ENCODE peak calls at places on chromosomes 11 and 22, in six cellular contexts. P, T, L, C, N and B are unnamed samples.

GRCh38 chr11:120958185-120958584 is 65.7 kb upstream of the TBCEL start:
- DNase-seq in T (no peak), C (no peak), L (no peak), N (no peak), P (no peak), B (no peak)

GRCh38 chr11:118232659-118233058 is 7.8 kb upstream of the JAML start:
- DNase-seq in C (no peak), P (peak), T (no peak), N (no peak), L (peak), B (no peak)

GRCh38 chr11:109695696-109696095 is 273.7 kb downstream of the C11orf87 start:
- DNase-seq in C (no peak), L (no peak), N (peak), P (no peak), T (peak), B (no peak)

GRCh38 chr11:122209619-122210377 is 93.8 kb upstream of the BLID start:
- DNase-seq in T (peak), P (no peak), L (no peak), N (no peak), C (no peak), B (peak)

GRCh38 chr11:11813288-11813962 is 28.3 kb upstream of the USP47 start:
- DNase-seq in P (peak), C (no peak), T (peak), L (peak), N (peak), B (no peak)

GRCh38 chr11:16604784-16605439 is 133.5 kb upstream of the C11orf58 start:
- DNase-seq in P (no peak), N (peak), C (peak), T (peak), L (no peak), B (peak)

GRCh38 chr11:123561046-123561781 is 93.2 kb downstream of the SCN3B start:
- DNase-seq in L (no peak), T (peak), C (no peak), N (no peak), P (no peak), B (no peak)

GRCh38 chr22:19966908-19967750 is 25.5 kb upstream of the TXNRD2 start:
- DNase-seq in P (no peak), N (no peak), L (no peak), T (no peak), C (no peak), B (no peak)

GRCh38 chr22:42632096-42632495 is 8.3 kb downstream of the ATP5MGL start:
- DNase-seq in T (no peak), C (no peak), L (no peak), P (no peak), N (no peak), B (no peak)

GRCh38 chr11:114076974-114077373 is 17.5 kb downstream of the ZBTB16 start:
- DNase-seq in C (no peak), L (no peak), N (no peak), P (no peak), T (no peak), B (no peak)

GRCh38 chr22:20205964-20206708 is 55.3 kb upstream of the CCDC188 start:
- DNase-seq in L (peak), C (peak), P (peak), T (peak), N (peak), B (peak)

GRCh38 chr22:19060356-19061009 is 61.7 kb downstream of the DGCR2 start:
- DNase-seq in L (no peak), P (peak), C (no peak), T (peak), N (peak), B (no peak)

GRCh38 chr11:65026810-65027209 is 429 bp upstream of the SNX15 start:
- DNase-seq in P (no peak), N (no peak), C (no peak), L (no peak), T (peak), B (no peak)

GRCh38 chr11:9753031-9753430 is 89.2 kb downstream of the SWAP70 start:
- DNase-seq in T (peak), P (peak), N (peak), C (no peak), L (no peak), B (no peak)

GRCh38 chr11:94405062-94405461 is 3.8 kb upstream of the GPR83 start:
- DNase-seq in N (no peak), C (no peak), T (no peak), L (no peak), P (no peak), B (no peak)

GRCh38 chr11:132844956-132845355 is 687.3 kb downstream of the OPCML start:
- DNase-seq in T (peak), L (no peak), P (peak), N (peak), C (no peak), B (no peak)

GRCh38 chr22:37842015-37842793 is 1.9 kb downstream of the ANKRD54 start:
- DNase-seq in T (no peak), L (no peak), N (no peak), P (no peak), C (no peak), B (peak)

GRCh38 chr11:35139883-35140282 is 912 bp downstream of the CD44 start:
- DNase-seq in L (no peak), T (no peak), N (no peak), C (no peak), P (peak), B (no peak)

GRCh38 chr11:68870470-68870869 is 28.8 kb upstream of the CPT1A start:
- DNase-seq in T (no peak), P (peak), C (no peak), N (no peak), L (no peak), B (no peak)

GRCh38 chr11:116078101-116078561 is 573.9 kb upstream of the CADM1 start:
- DNase-seq in T (peak), N (no peak), L (no peak), P (no peak), C (no peak), B (no peak)

GRCh38 chr11:95092549-95093324 is 3.1 kb downstream of the ENDOD1 start:
- DNase-seq in T (peak), N (peak), C (peak), P (peak), L (no peak), B (peak)

GRCh38 chr11:19245351-19245750 is 4.6 kb upstream of the E2F8 start:
- DNase-seq in L (no peak), P (peak), T (no peak), N (no peak), C (no peak), B (no peak)

GRCh38 chr11:93216511-93217121 is 18.8 kb upstream of the SLC36A4 start:
- DNase-seq in P (no peak), T (no peak), N (no peak), L (no peak), C (no peak), B (peak)

GRCh38 chr11:2518112-2518982 is 73.5 kb downstream of the KCNQ1 start:
- DNase-seq in C (no peak), T (no peak), P (no peak), N (no peak), L (no peak), B (peak)

GRCh38 chr11:46912526-46913150 is 5.7 kb downstream of the LRP4 start:
- DNase-seq in P (peak), C (no peak), L (no peak), N (no peak), T (no peak), B (no peak)

GRCh38 chr11:26332572-26332915 is 614 bp downstream of the ANO3 start:
- DNase-seq in P (no peak), L (no peak), C (no peak), N (no peak), T (no peak), B (no peak)

GRCh38 chr11:36594316-36594989 is at the start of gene IFTAP:
- DNase-seq in C (peak), P (peak), L (peak), T (peak), N (peak), B (peak)

GRCh38 chr11:46247090-46247489 is 30.4 kb upstream of the CREB3L1 start:
- DNase-seq in N (peak), C (no peak), P (peak), L (no peak), T (no peak), B (no peak)

GRCh38 chr11:14619580-14619979 is 24.0 kb upstream of the PDE3B start:
- DNase-seq in L (no peak), N (no peak), C (no peak), P (no peak), T (no peak), B (no peak)

GRCh38 chr22:44192098-44192810 is 11.5 kb downstream of the PARVG start:
- DNase-seq in C (peak), T (no peak), P (peak), L (peak), N (peak), B (no peak)

GRCh38 chr11:7500251-7500650 is 13.5 kb upstream of the PPFIBP2 start:
- DNase-seq in P (no peak), N (no peak), L (no peak), C (no peak), T (no peak), B (no peak)

GRCh38 chr11:7651140-7651551 is 22.2 kb downstream of the CYB5R2 start:
- DNase-seq in P (peak), N (no peak), L (no peak), T (peak), C (no peak), B (no peak)

GRCh38 chr11:105897161-105897560 is 124.9 kb downstream of the MSANTD4 start:
- DNase-seq in L (no peak), N (no peak), T (no peak), C (no peak), P (no peak), B (no peak)

DNA sequence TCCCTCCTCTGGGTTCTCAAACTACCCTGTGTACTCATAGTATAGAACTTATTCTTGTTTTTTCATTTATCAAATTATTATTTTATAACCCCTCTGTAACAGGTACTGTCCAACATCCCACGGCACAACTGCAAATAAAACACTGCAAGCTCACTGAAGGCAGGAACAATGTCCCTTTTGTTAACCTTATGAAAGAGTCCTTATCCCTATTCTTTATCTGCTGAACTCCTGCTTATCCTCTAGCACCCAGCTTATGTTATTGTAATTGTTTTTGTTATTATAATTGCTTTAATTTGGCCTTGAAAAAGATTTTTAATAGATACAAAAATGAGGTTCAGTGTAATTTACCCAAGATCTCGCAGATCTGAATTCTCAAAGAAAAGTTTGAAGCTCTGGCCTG is 130.4 kb downstream of the MSANTD4 start:
- DNase-seq in T (no peak), C (no peak), P (no peak), N (no peak), L (no peak), B (no peak)
- H3K27ac ChIP-seq in T (no peak), C (no peak), P (no peak), N (no peak), L (no peak), B (no peak)

GRCh38 chr22:32803020-32803758 is 1.7 kb downstream of the TIMP3 start:
- DNase-seq in L (no peak), N (peak), C (no peak), T (peak), P (no peak), B (no peak)

GRCh38 chr22:32801001-32801435 is 487 bp upstream of the TIMP3 start:
- DNase-seq in L (no peak), P (no peak), N (no peak), C (no peak), T (no peak), B (no peak)

GRCh38 chr22:32804036-32804435 is 2.5 kb downstream of the TIMP3 start:
- DNase-seq in C (no peak), N (peak), L (no peak), T (peak), P (no peak), B (no peak)

GRCh38 chr22:32801436-32802290 is at the start of gene TIMP3:
- DNase-seq in C (peak), L (no peak), P (no peak), T (peak), N (peak), B (peak)

GRCh38 chr22:32802291-32802826 is 854 bp downstream of the TIMP3 start:
- DNase-seq in P (no peak), N (peak), T (no peak), C (no peak), L (no peak), B (no peak)
- H3K4me3 ChIP-seq in P (no peak), N (peak), T (peak), C (no peak), L (peak), B (peak)

GRCh38 chr11:67056267-67056639 is 394 bp upstream of the RHOD start:
- DNase-seq in P (no peak), N (no peak), T (no peak), L (no peak), C (no peak), B (no peak)

GRCh38 chr11:67054851-67055523 is 1.7 kb upstream of the RHOD start:
- DNase-seq in L (peak), T (peak), P (peak), C (peak), N (peak), B (peak)

GRCh38 chr11:67056640-67057409 is at the start of gene RHOD:
- DNase-seq in N (peak), T (no peak), C (no peak), L (no peak), P (peak), B (peak)

GRCh38 chr11:67057410-67057757 is 737 bp downstream of the RHOD start:
- DNase-seq in C (no peak), N (peak), T (no peak), P (peak), L (no peak), B (no peak)

GRCh38 chr11:67055812-67056211 is 835 bp upstream of the RHOD start:
- DNase-seq in P (peak), T (peak), C (peak), L (no peak), N (peak), B (no peak)
- H3K9ac ChIP-seq in P (peak), T (no peak), C (peak), L (peak), N (peak), B (peak)

GRCh38 chr11:13134886-13135285 is 125.8 kb downstream of the RASSF10 start:
- DNase-seq in N (no peak), L (no peak), C (no peak), T (no peak), P (no peak), B (no peak)
- H3K27ac ChIP-seq in N (peak), L (no peak), C (no peak), T (no peak), P (no peak), B (no peak)

DNA sequence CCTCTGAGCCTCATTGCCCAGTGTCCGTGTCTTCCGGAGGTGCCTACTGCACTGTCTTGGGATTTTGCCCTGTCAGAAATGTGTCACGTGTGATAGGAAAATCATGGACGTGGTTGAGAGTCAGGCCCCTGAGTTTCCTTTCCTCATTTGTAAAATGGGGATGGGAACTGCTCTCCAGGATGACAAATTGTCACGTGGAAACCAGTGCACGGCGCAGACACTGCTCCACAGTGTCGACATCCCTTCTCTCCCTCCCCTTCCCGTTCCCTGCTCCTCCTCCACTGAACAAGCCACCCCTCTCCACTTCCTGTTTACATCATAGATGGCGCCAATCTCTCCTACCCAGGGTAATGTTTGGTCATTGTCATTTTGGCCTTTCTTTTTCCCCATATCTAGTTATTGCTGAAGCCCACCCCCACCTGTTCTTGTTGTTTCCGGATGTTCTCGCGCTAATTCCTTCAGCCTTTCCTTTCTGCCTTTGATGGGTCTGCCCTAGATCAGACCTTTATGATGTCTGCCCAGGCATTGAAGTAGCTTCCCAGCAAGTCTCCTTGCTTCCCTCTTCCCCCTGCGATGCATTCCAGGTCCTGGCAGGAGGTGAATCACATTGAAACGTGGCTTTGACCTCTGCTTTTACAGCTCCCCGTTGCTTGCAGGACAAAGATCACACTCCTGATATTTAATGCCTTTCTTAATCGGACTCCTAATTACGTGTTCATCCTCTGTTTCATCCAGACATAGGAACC is 91.8 kb downstream of the TBC1D22A start:
- DNase-seq in P (no peak), C (peak), L (no peak), N (no peak), T (peak), B (no peak)
- H3K4me3 ChIP-seq in P (no peak), C (no peak), L (no peak), N (no peak), T (no peak), B (no peak)

GRCh38 chr22:23144432-23144831 is 845 bp upstream of the RAB36 start:
- DNase-seq in T (no peak), N (no peak), P (no peak), C (no peak), L (no peak), B (no peak)
- H3K9ac ChIP-seq in T (no peak), N (no peak), P (peak), C (no peak), L (peak), B (no peak)

DNA sequence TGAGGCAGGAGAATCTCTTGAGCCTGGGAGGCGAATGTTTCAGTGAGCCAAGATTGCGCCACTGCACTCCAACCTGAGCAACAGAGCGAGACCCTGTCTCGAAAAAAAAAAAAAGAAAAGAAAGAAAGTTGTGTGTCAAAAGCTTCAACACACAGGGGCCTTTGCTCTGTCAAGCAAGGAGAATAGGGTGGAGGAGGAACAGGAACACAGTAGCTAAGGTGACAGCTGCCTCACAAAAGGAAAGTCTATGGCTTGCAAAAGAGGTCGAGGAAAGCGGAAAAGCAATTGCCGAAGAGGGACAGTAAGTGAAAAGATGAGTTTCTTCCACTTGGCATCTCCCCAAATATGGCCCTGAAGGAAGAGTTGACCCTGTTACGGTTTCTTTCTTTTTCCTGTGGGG is 26.5 kb upstream of the TMA7B start:
- DNase-seq in L (no peak), T (no peak), P (no peak), C (no peak), N (no peak), B (no peak)
- H3K27ac ChIP-seq in L (no peak), T (no peak), P (no peak), C (no peak), N (no peak), B (no peak)

GRCh38 chr22:36385491-36386350 is 2.0 kb downstream of the MYH9 start:
- DNase-seq in T (no peak), P (peak), L (no peak), N (peak), C (no peak), B (peak)
- H3K4me3 ChIP-seq in T (peak), P (peak), L (peak), N (peak), C (peak), B (peak)

GRCh38 chr22:30348395-30348794 is 8.3 kb downstream of the SF3A1 start:
- DNase-seq in N (no peak), C (no peak), L (no peak), T (no peak), P (no peak), B (no peak)

GRCh38 chr22:30351226-30351625 is 5.5 kb downstream of the SF3A1 start:
- DNase-seq in C (no peak), N (no peak), P (no peak), L (no peak), T (no peak), B (no peak)

GRCh38 chr22:30344447-30345200 is 12.1 kb downstream of the SF3A1 start:
- DNase-seq in P (no peak), T (no peak), C (no peak), N (no peak), L (no peak), B (no peak)

GRCh38 chr22:30348837-30349236 is 7.9 kb downstream of the SF3A1 start:
- DNase-seq in T (no peak), C (no peak), P (no peak), N (no peak), L (no peak), B (no peak)

DNA sequence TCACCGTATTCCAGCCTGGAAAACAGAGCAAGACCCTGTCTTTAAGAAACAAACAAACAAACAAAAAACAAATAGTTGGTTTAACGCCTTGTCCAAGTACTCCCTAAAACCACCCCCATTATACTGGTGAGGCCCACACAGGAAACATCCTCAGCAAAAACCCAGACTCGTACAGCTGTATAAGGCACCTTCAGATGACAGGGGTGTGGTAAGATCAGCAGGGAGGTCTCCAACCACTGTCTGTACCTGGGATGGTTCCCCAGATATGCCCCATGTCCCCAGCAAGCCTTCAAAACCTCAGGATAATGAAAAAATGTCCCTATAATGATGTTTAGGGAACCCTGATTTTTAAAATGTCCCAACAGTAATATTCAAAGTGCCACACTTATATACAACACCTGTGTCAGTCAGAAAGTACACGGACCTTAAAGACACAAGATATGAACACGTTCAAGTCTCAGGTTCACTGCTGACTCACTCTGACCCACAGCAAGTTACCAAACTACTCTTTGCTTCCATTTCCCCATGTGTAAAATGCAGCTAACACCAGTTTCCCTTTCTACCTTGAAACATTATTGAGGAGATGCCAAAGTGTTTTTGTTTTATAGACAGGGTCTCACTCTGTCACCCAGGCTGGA is 9.3 kb downstream of the SF3A1 start:
- DNase-seq in P (peak), C (no peak), T (no peak), N (no peak), L (no peak), B (no peak)
- H3K9ac ChIP-seq in P (no peak), C (no peak), T (no peak), N (no peak), L (no peak), B (no peak)